ENCODE peak calls at places on chromosomes 6 and 20, in ten cellular contexts. Q is DMS153; Z is RWPE1; P is CD14-positive monocyte; I is HEK293T; W is amygdala; S is HT1080; L is cardiac fibroblast; V is left lung; F is stimulated activated CD8-positive, alpha-beta memory T cell treated with anti-CD3 and anti-CD28 coated beads, Interleukin-15, amount 100 ng/mL, for 4 hours. G is an unnamed sample.

GRCh38 chr6:142542704-142543233 is 241.0 kb downstream of the ADGRG6 start:
- DNase-seq in Q (no peak), Z (peak; percentile 34), P (no peak), I (no peak), W (no peak), S (peak; percentile 73), L (peak; percentile 81), V (peak; percentile 50), F (no peak), G (no peak)

GRCh38 chr20:44354979-44355502 is 458 bp upstream of the HNF4A start:
- DNase-seq in Q (no peak), Z (no peak), P (no peak), I (no peak), W (no peak), S (no peak), L (no peak), V (no peak), F (no peak), G (no peak)

GRCh38 chr6:24854077-24854670 is 55.5 kb upstream of the ARMH2 start:
- DNase-seq in Q (no peak), Z (no peak), P (no peak), I (no peak), W (no peak), S (no peak), L (no peak), V (no peak), F (no peak), G (no peak)

GRCh38 chr6:114934079-114934478 is 591.3 kb upstream of the HS3ST5 start:
- DNase-seq in Q (no peak), Z (no peak), P (no peak), I (no peak), W (no peak), S (no peak), L (no peak), V (no peak), F (no peak), G (no peak)

GRCh38 chr6:6897140-6897539 is 210.6 kb upstream of the RREB1 start:
- DNase-seq in Q (no peak), Z (no peak), P (no peak), I (no peak), W (no peak), S (no peak), L (no peak), V (no peak), F (no peak), G (no peak)

GRCh38 chr6:83859410-83860346 is at the start of gene CYB5R4:
- DNase-seq in Q (peak; percentile 90), Z (peak; percentile 97), P (peak; percentile 95), I (peak; percentile 94), W (peak; percentile 91), S (peak; percentile 91), L (peak; percentile 96), V (peak; percentile 96), F (peak; percentile 87), G (peak; percentile 83)

GRCh38 chr6:145929037-145929633 is 35.0 kb downstream of the SHPRH start:
- DNase-seq in Q (no peak), Z (peak; percentile 6), P (no peak), I (peak; percentile 20), W (no peak), S (no peak), L (peak; percentile 76), V (no peak), F (no peak), G (no peak)

GRCh38 chr6:163585932-163586437 is 171.5 kb downstream of the QKI start:
- DNase-seq in Q (no peak), Z (peak; percentile 68), P (peak; percentile 82), I (no peak), W (no peak), S (peak; percentile 87), L (peak; percentile 94), V (no peak), F (no peak), G (no peak)

GRCh38 chr20:33630507-33630906 is 31.6 kb upstream of the C20orf144 start:
- DNase-seq in Q (no peak), Z (no peak), P (no peak), I (no peak), W (no peak), S (no peak), L (peak; percentile 68), V (no peak), F (no peak), G (no peak)

GRCh38 chr6:65924411-65924810 is 217.4 kb upstream of the EYS start:
- DNase-seq in Q (no peak), Z (no peak), P (no peak), I (no peak), W (no peak), S (no peak), L (no peak), V (no peak), F (no peak), G (no peak)

GRCh38 chr20:58712823-58713731 is 20.5 kb downstream of the NPEPL1 start:
- DNase-seq in Q (no peak), Z (no peak), P (no peak), I (no peak), W (no peak), S (no peak), L (no peak), V (peak; percentile 32), F (no peak), G (no peak)

G was measured in effector memory CD4-positive, alpha-beta T cell.